ENCODE peak calls at places on chromosomes 6 and 20, in ten cellular contexts. P is activated CD8-positive, alpha-beta memory T cell treated with anti-CD3 and anti-CD28 coated beads for 4 hours; U is fibroblast of the conjunctiva; F is pons; Z is RWPE1; B is neural crest cell; V is stimulated activated CD8-positive, alpha-beta memory T cell treated with anti-CD3 and anti-CD28 coated beads, Interleukin-2, amount 100 ng/mL, for 1 hour; X is OCI-LY7; N is ELR; C is stimulated activated CD4-positive, alpha-beta T cell treated with anti-CD3 and anti-CD28 coated beads, TNF-alpha, amount 100 ng/mL, for 24 hours. T is an unnamed sample.

GRCh38 chr6:167415441-167415961 is 90.6 kb downstream of the TTLL2 start:
- DNase-seq in P (no peak), U (no peak), F (no peak), Z (no peak), B (no peak), V (no peak), X (no peak), N (no peak), C (no peak), T (no peak)

GRCh38 chr6:42028234-42029061 is 21.9 kb upstream of the TAF8 start:
- DNase-seq in P (no peak), U (no peak), F (no peak), Z (no peak), B (no peak), V (no peak), X (no peak), N (peak), C (no peak), T (peak)

GRCh38 chr20:37534401-37535157 is 6.9 kb upstream of the BLCAP start:
- DNase-seq in P (peak), U (peak), F (peak), Z (peak), B (peak), V (no peak), X (peak), N (peak), C (no peak), T (peak)

GRCh38 chr20:4573564-4574355 is 147.9 kb upstream of the PRND start:
- DNase-seq in P (no peak), U (peak), F (peak), Z (peak), B (no peak), V (no peak), X (no peak), N (peak), C (no peak), T (no peak)

GRCh38 chr6:39095578-39095977 is 19.4 kb downstream of the SAYSD1 start:
- DNase-seq in P (no peak), U (no peak), F (no peak), Z (no peak), B (no peak), V (no peak), X (no peak), N (no peak), C (no peak), T (no peak)

GRCh38 chr6:167699141-167700036 is 127.3 kb upstream of the AFDN start:
- DNase-seq in P (peak), U (no peak), F (peak), Z (peak), B (no peak), V (peak), X (peak), N (no peak), C (peak), T (no peak)

GRCh38 chr6:134168580-134169223 is 116.3 kb upstream of the SLC2A12 start:
- DNase-seq in P (no peak), U (no peak), F (no peak), Z (no peak), B (no peak), V (no peak), X (no peak), N (peak), C (no peak), T (no peak)

GRCh38 chr6:41728073-41728936 is 7.1 kb downstream of the TFEB start:
- DNase-seq in P (no peak), U (no peak), F (peak), Z (no peak), B (no peak), V (no peak), X (peak), N (no peak), C (no peak), T (no peak)

GRCh38 chr6:47069156-47069555 is 27.0 kb upstream of the ADGRF1 start:
- DNase-seq in P (no peak), U (no peak), F (no peak), Z (no peak), B (no peak), V (no peak), X (no peak), N (peak), C (no peak), T (no peak)

GRCh38 chr6:158322724-158323560 is 10.7 kb downstream of the TULP4 start:
- DNase-seq in P (no peak), U (no peak), F (no peak), Z (peak), B (no peak), V (no peak), X (no peak), N (peak), C (no peak), T (peak)

T was measured in RKO.